ENCODE peak calls at places on chromosomes 7 and 10, in four cellular contexts. B is mesendoderm, O is IMR-90, C is H9. N is an unnamed sample.

GRCh38 chr10:100972115-100972903 is 3.0 kb downstream of the SEMA4G start:
- DNase-seq in B (no peak), O (no peak), C (no peak), N (no peak)

GRCh38 chr7:134826105-134826504 is 46.7 kb downstream of the CALD1 start:
- DNase-seq in B (no peak), O (peak), C (no peak), N (no peak)

GRCh38 chr10:114043532-114044250 is at the start of gene ADRB1:
- DNase-seq in B (peak), O (peak), C (peak), N (no peak)

GRCh38 chr7:100370303-100370702 is 3.0 kb upstream of the PILRA start:
- DNase-seq in B (peak), O (no peak), C (peak), N (peak)

GRCh38 chr7:51727441-51727840 is 410.8 kb upstream of the COBL start:
- DNase-seq in B (no peak), O (no peak), C (no peak), N (no peak)

GRCh38 chr7:84055904-84056615 is 138.5 kb downstream of the SEMA3A start:
- DNase-seq in B (no peak), O (no peak), C (no peak), N (no peak)

GRCh38 chr7:18508441-18509427 is 13.2 kb downstream of the HDAC9 start:
- DNase-seq in B (peak), O (peak), C (no peak), N (no peak)

GRCh38 chr7:137985253-137985896 is 16.5 kb downstream of the CREB3L2 start:
- DNase-seq in B (no peak), O (peak), C (no peak), N (no peak)

GRCh38 chr7:33346055-33346454 is 216.7 kb downstream of the BBS9 start:
- DNase-seq in B (no peak), O (no peak), C (no peak), N (no peak)

GRCh38 chr7:51350195-51350896 is 33.7 kb upstream of the COBL start:
- DNase-seq in B (no peak), O (no peak), C (no peak), N (no peak)

GRCh38 chr7:4247106-4247876 is 434.8 kb upstream of the FOXK1 start:
- DNase-seq in B (no peak), O (no peak), C (no peak), N (no peak)

GRCh38 chr7:4245135-4245865 is 436.8 kb upstream of the FOXK1 start:
- DNase-seq in B (no peak), O (no peak), C (no peak), N (no peak)

GRCh38 chr7:4246536-4246935 is 435.6 kb upstream of the FOXK1 start:
- DNase-seq in B (no peak), O (no peak), C (no peak), N (no peak)

GRCh38 chr7:4244635-4245034 is 437.5 kb upstream of the FOXK1 start:
- DNase-seq in B (no peak), O (no peak), C (no peak), N (no peak)

DNA sequence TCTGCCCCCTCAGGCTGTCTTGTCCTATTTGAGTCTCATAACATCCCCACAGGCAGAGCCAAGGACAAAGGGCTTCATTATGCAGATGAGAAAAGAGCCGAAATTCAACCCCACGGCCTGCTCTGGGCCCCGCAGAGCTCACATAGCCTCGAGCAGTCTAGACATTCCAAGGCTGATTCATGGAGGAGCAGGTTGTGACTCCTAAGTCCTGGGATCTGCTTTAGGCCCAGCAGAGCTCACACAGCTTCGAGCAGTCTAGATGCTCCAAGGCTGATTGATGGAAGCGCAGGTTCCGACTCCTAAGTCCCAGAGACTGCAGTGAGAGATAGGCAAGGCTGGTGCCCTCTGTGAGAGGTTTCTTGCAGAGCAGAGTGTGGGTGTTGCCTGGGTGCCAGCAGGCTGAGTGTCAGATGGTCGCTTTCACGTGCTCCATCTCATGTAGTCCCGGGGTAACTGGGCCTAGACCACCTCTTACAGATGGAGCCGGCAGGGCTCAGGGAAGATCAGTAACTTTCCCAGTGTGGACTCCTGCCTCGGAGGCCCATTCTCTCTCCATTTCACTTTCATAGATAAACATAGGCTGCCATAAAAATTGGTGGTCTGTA is 436.1 kb upstream of the FOXK1 start:
- DNase-seq in B (peak), O (no peak), C (peak), N (no peak)
- H4K5ac ChIP-seq in B (no peak), O (no peak), C (no peak), N (no peak)

DNA sequence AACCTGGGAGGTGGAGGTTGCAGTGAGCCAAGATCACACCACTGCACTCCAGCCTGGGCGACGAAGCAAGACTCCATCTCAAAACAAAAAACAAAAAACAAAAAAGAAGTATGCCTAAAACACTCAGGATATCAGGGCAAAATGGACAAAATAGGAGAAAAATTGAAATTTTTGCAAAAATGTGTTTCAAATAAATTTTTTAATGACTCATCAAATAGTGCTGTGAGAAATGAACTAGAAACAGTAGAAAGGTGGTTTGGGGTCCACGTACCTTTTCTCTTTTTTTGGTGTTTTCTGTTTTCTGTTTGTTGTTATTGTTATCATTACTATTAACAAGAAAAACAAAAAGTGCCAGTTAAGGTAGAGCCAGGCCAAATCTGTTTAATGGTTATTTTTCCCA is 156.8 kb upstream of the NEBL start:
- DNase-seq in B (no peak), O (no peak), C (no peak), N (no peak)
- H4K5ac ChIP-seq in B (no peak), O (no peak), C (no peak), N (no peak)

GRCh38 chr10:86709786-86710185 is 41.5 kb downstream of the LDB3 start:
- DNase-seq in B (no peak), O (no peak), C (no peak), N (peak)
- H4K5ac ChIP-seq in B (no peak), O (no peak), C (no peak), N (no peak)

DNA sequence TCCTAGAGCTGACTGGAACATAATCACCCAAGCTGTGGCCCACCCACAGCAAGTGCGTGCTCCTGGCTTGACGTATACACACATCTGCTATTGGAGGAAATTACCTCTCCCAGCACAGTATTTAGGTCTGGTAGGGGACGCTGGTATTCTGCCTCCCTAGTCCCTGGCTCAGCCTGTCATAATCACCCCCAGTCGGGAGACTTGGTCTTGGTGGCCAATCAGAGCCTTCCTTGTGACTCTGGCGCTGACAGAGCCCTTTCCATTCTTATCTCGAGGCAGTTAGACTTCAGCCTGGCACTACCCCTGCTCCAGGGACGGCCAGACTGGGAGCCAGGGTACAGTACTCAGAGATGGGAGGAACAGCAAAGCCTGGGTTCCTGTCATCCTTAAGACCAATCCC is 14.3 kb upstream of the PRKAG2 start:
- DNase-seq in B (no peak), O (no peak), C (peak), N (no peak)
- H4K5ac ChIP-seq in B (no peak), O (no peak), C (no peak), N (no peak)

GRCh38 chr10:3511483-3511882 is 273.5 kb downstream of the KLF6 start:
- DNase-seq in B (no peak), O (no peak), C (no peak), N (no peak)
- H4K5ac ChIP-seq in B (no peak), O (no peak), C (no peak), N (no peak)

GRCh38 chr7:157955383-157955999 is 618.7 kb downstream of the DNAJB6 start:
- DNase-seq in B (no peak), O (no peak), C (peak), N (no peak)
- H4K5ac ChIP-seq in B (no peak), O (no peak), C (no peak), N (no peak)

GRCh38 chr10:131438665-131439064 is 127.1 kb upstream of the TCERG1L start:
- DNase-seq in B (no peak), O (no peak), C (no peak), N (no peak)

GRCh38 chr10:131437556-131438465 is 126.3 kb upstream of the TCERG1L start:
- DNase-seq in B (no peak), O (no peak), C (no peak), N (no peak)

GRCh38 chr10:131439705-131440104 is 128.2 kb upstream of the TCERG1L start:
- DNase-seq in B (no peak), O (no peak), C (no peak), N (no peak)

GRCh38 chr10:131442271-131442670 is 130.8 kb upstream of the TCERG1L start:
- DNase-seq in B (no peak), O (no peak), C (no peak), N (no peak)

GRCh38 chr10:131440405-131441360 is 129.2 kb upstream of the TCERG1L start:
- DNase-seq in B (no peak), O (no peak), C (no peak), N (no peak)
- H4K5ac ChIP-seq in B (no peak), O (no peak), C (no peak), N (no peak)

GRCh38 chr7:4817178-4817905 is 41.9 kb downstream of the AP5Z1 start:
- DNase-seq in B (no peak), O (no peak), C (peak), N (no peak)

GRCh38 chr7:4820405-4820967 is 41.3 kb downstream of the PAPOLB start:
- DNase-seq in B (no peak), O (no peak), C (peak), N (no peak)

GRCh38 chr7:4818000-4818794 is 42.8 kb downstream of the AP5Z1 start:
- DNase-seq in B (no peak), O (no peak), C (peak), N (no peak)

GRCh38 chr7:4820968-4821471 is 40.8 kb downstream of the PAPOLB start:
- DNase-seq in B (no peak), O (no peak), C (peak), N (no peak)

DNA sequence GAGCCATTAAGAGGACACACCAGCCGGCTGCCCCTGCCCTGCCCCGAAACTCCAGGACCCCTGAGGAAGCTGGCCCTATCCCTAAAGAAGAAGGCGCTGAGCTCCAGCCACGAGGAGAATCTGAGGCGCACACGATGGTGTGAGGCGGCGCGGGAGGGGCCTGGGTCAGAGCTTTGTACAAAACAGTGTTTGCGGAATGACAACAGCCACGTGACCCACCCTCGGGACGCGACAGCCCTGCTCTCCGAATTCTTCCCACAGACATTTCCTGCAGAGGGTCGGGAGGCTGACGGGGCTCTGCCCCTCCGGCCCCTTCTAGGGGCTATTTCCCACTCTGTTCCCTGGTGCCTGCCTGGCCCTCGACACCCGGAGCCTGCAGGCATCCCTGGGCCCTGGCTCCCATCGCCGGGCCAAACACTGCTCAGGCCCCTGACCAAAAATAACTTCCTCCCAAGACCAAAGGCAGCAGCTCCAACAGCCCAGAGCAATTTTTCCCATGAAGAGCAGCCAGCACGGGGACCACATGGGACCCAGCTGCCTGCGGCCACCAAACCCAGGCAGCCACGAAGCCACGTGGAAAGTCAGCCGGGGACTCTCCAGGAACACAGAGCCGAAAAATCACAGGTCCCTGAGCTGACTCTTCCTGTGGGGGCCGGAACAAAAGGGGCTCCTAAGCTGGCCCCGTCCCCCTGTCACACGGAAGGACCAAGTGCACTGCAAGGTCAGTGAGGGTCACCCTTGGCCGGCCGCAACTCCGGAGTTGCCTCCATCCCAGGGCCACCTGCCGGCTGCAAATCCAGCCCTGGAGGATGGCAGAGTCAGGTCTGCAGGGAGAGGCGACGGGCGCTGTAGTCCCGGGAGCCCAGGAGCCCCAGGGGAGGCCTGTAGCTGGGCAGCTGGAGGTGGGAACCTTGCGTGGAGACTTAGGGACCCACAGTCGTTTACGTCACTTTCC is 42.1 kb downstream of the PAPOLB start:
- DNase-seq in B (no peak), O (no peak), C (peak), N (no peak)
- H4K5ac ChIP-seq in B (no peak), O (no peak), C (no peak), N (no peak)

GRCh38 chr10:128722947-128723346 is 596.7 kb upstream of the MKI67 start:
- DNase-seq in B (peak), O (no peak), C (no peak), N (no peak)
- H4K5ac ChIP-seq in B (no peak), O (no peak), C (no peak), N (no peak)